ENCODE peak calls at places on chromosome 13, in four cellular contexts. S, Z, O and A are unnamed samples.

GRCh38 chr13:36718146-36718545 is 44.3 kb downstream of the SERTM1 start:
- DNase-seq in S (no peak), Z (no peak), O (peak; percentile 3), A (no peak)

GRCh38 chr13:92802776-92803175 is 423.8 kb upstream of the GPC6 start:
- DNase-seq in Z (no peak), S (no peak), O (no peak), A (no peak)

GRCh38 chr13:22126433-22127021 is 455.7 kb downstream of the FGF9 start:
- DNase-seq in O (no peak), S (no peak), Z (no peak), A (no peak)

GRCh38 chr13:113547248-113547971 is 37.1 kb upstream of the TFDP1 start:
- DNase-seq in O (peak; percentile 39), S (peak; percentile 33), Z (peak; percentile 28), A (no peak)

GRCh38 chr13:44320611-44321010 is 53.0 kb upstream of the SERP2 start:
- DNase-seq in O (no peak), S (no peak), Z (no peak), A (no peak)

GRCh38 chr13:113537205-113537604 is 46.7 kb upstream of the DCUN1D2 start:
- DNase-seq in S (no peak), Z (peak; percentile 10), O (no peak), A (no peak)

GRCh38 chr13:74250738-74251190 is 116.6 kb upstream of the KLF12 start:
- DNase-seq in Z (no peak), O (peak; percentile 75), S (peak; percentile 42), A (no peak)

GRCh38 chr13:22561581-22561980 is 619.2 kb upstream of the SGCG start:
- DNase-seq in S (no peak), O (no peak), Z (no peak), A (no peak)

GRCh38 chr13:21008026-21008425 is 53.4 kb downstream of the LATS2 start:
- DNase-seq in S (no peak), Z (no peak), O (no peak), A (no peak)

GRCh38 chr13:94713556-94714182 is 1.3 kb upstream of the SOX21 start:
- DNase-seq in S (no peak), O (no peak), Z (no peak), A (no peak)

GRCh38 chr13:44004881-44005280 is 125.2 kb downstream of the LACC1 start:
- DNase-seq in O (peak; percentile 80), Z (no peak), S (peak; percentile 38), A (no peak)

GRCh38 chr13:40251343-40252032 is 415.0 kb downstream of the FOXO1 start:
- DNase-seq in S (peak; percentile 47), Z (no peak), O (no peak), A (no peak)

GRCh38 chr13:86882107-86882506 is 789.1 kb upstream of the SLITRK5 start:
- DNase-seq in O (no peak), S (no peak), Z (no peak), A (no peak)

GRCh38 chr13:24005711-24006281 is 108.5 kb upstream of the C1QTNF9B start:
- DNase-seq in S (no peak), Z (no peak), O (no peak), A (no peak)

GRCh38 chr13:52446265-52446664 is 4.2 kb downstream of the VPS36 start:
- DNase-seq in S (no peak), O (no peak), Z (no peak), A (no peak)

GRCh38 chr13:40694426-40694825 is 28.0 kb upstream of the FOXO1 start:
- DNase-seq in Z (no peak), O (no peak), S (no peak), A (no peak)

GRCh38 chr13:66853559-66853958 is 376.6 kb downstream of the PCDH9 start:
- DNase-seq in Z (no peak), S (no peak), O (no peak), A (no peak)

DNA sequence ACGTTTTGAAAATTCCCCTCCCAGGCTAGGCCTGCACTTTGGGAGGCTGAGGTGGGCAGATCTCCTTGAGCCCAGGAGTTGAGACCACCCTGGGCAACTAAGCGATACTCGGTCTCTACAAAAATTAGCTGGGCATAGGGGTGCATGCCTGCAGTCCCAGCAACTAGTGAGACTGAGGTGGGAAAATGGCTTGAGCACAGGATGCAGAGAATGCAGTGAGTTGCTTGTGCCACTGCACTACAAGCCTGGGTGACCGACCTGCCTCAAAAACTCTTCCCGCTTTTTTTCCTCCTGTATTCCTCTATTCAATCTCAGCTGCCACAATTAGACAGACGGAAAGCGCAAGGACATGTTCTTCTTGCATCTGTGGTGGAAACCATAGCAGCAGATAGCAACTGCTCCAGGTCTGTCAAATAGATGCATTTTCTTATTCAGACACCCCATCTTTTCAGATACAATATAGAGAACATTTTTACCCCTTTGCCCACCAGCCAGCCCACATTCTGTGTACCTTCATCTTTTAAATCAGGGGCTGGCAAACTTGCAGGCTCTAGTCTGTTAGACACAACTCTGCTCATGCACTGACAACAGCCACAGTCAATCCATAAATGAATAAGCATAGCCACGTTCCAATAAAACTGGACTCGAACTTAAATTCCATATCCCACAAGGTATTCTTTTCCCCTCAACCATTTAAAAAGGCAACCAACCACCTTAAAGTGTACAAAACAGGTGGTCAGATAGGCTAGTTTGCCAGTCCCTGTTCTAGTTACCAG is 4.8 kb downstream of the TPT1 start:
- DNase-seq in S (no peak), O (no peak), Z (no peak), A (no peak)
- TF ChIP-seq CTCF in S (no peak), O (no peak), Z (no peak), A (no peak)

DNA sequence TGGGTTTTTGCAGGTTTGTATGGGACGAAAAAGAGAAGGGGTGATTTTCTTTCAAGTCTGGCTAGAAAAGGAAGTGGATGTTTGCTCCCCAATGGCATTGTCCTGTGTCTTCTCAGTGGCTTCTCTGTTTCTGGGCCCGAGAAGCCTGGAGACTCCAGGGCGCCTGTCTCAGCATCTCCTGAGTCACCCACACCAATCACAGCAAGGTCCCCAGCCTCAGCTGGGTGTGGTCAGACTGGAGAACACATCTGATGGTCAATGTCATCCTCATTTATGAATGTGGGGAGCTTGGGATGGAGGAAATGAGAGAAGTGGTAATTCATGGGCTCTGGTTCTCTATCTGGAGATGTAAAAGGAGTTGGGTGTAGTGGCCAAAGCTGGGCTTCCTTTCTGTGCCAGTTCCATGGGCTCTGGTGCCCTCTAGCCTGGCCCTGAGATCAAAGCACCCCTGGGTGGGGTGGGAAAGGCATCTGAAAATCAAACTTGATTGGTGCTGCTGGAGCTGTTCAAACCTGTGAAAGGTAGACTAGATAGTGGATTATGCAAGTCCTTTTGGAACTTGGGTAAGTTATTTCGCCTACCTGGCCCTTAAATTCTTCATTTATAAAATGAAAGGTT is 13.4 kb downstream of the RASL11A start:
- DNase-seq in Z (no peak), O (no peak), S (peak; percentile 66), A (no peak)
- TF ChIP-seq CTCF in Z (peak; percentile 53), O (peak; percentile 50), S (peak; percentile 61), A (peak; percentile 43)

DNA sequence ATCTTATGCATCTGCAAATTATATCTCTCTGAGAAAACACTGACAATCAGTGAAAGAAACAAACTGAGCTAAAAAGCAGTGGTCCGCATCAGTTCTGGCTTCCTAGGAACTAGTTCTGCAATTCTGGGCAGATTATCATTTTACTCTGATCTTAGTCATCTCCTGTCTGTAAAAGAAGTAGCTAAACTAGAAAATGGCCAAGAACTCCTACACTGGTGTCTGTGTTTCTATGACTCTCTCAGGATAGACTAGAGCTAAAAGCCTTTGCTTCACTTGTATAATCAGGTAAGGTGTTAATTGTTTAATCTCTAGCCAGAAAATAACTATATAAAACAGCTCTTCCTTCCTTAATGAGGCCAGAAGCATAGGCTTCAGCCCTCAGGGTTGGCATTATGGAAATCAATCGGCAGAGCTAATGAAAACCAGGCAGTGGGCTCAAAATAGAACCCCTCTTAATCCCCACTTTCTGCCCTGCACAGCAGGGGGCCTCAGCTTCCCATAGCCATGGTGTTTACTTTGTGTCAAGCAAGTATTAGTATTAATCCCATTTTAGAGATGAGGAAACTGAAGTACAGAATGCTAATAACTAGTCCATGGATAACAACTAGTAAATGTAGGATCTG is 459.2 kb downstream of the FGF14 start:
- DNase-seq in Z (no peak), O (no peak), S (no peak), A (no peak)
- TF ChIP-seq CTCF in Z (no peak), O (no peak), S (peak; percentile 4), A (no peak)

GRCh38 chr13:102903659-102904407 is 58.0 kb downstream of the ERCC5 start:
- DNase-seq in O (peak; percentile 18), Z (no peak), S (peak; percentile 44), A (no peak)
- TF ChIP-seq CTCF in O (peak; percentile 56), Z (peak; percentile 18), S (peak; percentile 56), A (peak; percentile 55)

GRCh38 chr13:76668716-76669115 is 217.5 kb downstream of the KCTD12 start:
- DNase-seq in O (no peak), S (no peak), Z (no peak), A (no peak)

GRCh38 chr13:76668141-76668540 is 218.1 kb downstream of the KCTD12 start:
- DNase-seq in S (no peak), O (no peak), Z (no peak), A (no peak)

GRCh38 chr13:76663941-76664340 is 222.3 kb downstream of the KCTD12 start:
- DNase-seq in S (peak; percentile 72), Z (no peak), O (peak; percentile 17), A (no peak)

GRCh38 chr13:76672422-76672821 is 213.8 kb downstream of the KCTD12 start:
- DNase-seq in Z (no peak), O (peak; percentile 30), S (peak; percentile 42), A (no peak)

GRCh38 chr13:76667551-76667950 is 218.7 kb downstream of the KCTD12 start:
- DNase-seq in O (peak; percentile 77), S (peak; percentile 87), Z (no peak), A (no peak)
- TF ChIP-seq CTCF in O (peak; percentile 82), S (peak; percentile 57), Z (peak; percentile 40), A (peak; percentile 52)

GRCh38 chr13:33867472-33867871 is 49.5 kb downstream of the RFC3 start:
- DNase-seq in S (no peak), Z (no peak), O (no peak), A (no peak)
- TF ChIP-seq CTCF in S (peak; percentile 24), Z (no peak), O (no peak), A (peak; percentile 10)

GRCh38 chr13:100721885-100722512 is 47.4 kb upstream of the TMTC4 start:
- DNase-seq in Z (no peak), S (peak; percentile 54), O (peak; percentile 50), A (no peak)
- TF ChIP-seq CTCF in Z (peak; percentile 65), S (peak; percentile 80), O (peak; percentile 78), A (peak; percentile 88)

DNA sequence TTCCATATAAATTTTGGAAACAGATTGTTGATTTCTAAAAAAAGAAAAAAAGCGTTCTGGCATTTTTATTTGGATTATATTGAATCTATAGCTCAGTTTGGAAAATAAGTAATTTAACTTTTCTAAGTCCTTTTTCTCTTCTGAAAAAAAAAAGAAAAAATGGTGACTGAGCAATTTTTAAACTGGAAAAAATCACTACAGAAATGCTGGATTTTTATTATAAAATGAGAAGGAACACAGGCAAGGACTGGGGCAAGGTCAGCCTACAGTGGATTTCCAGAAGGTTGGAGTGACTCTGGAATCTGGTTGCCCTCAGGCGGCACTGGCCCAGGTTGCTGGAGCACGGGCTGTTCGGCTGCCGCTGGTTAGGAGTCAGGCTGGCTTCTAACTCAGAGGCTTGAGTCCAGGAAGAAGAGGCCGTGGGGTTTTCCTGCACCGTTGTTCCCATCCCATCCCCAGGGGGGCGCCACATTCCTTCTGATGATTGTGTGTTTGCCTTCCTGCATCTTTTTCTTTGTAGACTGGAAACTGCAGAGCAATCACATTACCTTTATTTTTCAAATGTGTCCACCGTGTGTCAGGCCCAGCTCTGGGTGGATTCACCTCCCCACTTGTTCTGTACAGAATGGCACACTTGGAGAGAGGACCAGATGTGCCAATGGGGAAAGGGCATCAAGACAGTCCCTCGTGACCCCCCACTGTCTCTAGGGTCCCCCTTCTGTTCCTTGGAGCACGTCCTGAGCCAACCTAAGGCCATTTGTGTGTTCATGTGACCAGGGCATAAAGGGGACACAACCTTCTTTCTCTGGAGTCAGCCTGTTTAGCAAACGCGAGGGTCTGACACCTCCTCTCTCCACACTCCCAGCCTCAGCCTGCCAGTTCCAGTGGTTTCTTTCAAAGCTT is 44.5 kb upstream of the GTF3A start:
- DNase-seq in Z (no peak), O (peak; percentile 35), S (no peak), A (peak; percentile 67)
- TF ChIP-seq CTCF in Z (peak; percentile 48), O (peak; percentile 56), S (peak; percentile 54), A (peak; percentile 73)

GRCh38 chr13:46964789-46965527 is 68.1 kb upstream of the HTR2A start:
- DNase-seq in Z (no peak), S (peak; percentile 75), O (peak; percentile 72), A (no peak)
- TF ChIP-seq CTCF in Z (no peak), S (no peak), O (no peak), A (no peak)